ENCODE peak calls at places on chromosomes 16 and 17, in eight cellular contexts. C is GM23248, Q is upper lobe of right lung, P is left lung, M is pancreas, U is hepatocyte, N is uterus, D is IMR-90. Y is an unnamed sample.

GRCh38 chr16:3642397-3643094 is 11.9 kb upstream of the DNASE1 start:
- DNase-seq in C (no peak), Q (peak; percentile 49), P (no peak), M (peak; percentile 21), U (peak; percentile 88), N (no peak), D (no peak), Y (no peak)

GRCh38 chr16:866252-866651 is 65.7 kb upstream of the GNG13 start:
- DNase-seq in C (no peak), Q (no peak), P (no peak), M (no peak), U (no peak), N (no peak), D (no peak), Y (no peak)

GRCh38 chr17:60506312-60506711 is 19.7 kb downstream of the APPBP2 start:
- DNase-seq in C (peak; percentile 83), Q (no peak), P (no peak), M (no peak), U (peak; percentile 9), N (no peak), D (peak; percentile 95), Y (no peak)

GRCh38 chr16:35497399-35497798 is 2038.0 kb downstream of the TP53TG3F start:
- DNase-seq in C (no peak), Q (no peak), P (no peak), M (no peak), U (no peak), N (no peak), D (no peak), Y (no peak)

GRCh38 chr17:73423159-73423715 is 111.4 kb upstream of the CDC42EP4 start:
- DNase-seq in C (no peak), Q (no peak), P (no peak), M (no peak), U (no peak), N (no peak), D (no peak), Y (no peak)

GRCh38 chr17:78399028-78399692 is 20.7 kb downstream of the PGS1 start:
- DNase-seq in C (no peak), Q (no peak), P (peak; percentile 43), M (no peak), U (no peak), N (no peak), D (no peak), Y (no peak)

GRCh38 chr16:57084257-57084770 is 8.1 kb upstream of the CPNE2 start:
- DNase-seq in C (peak; percentile 78), Q (peak; percentile 84), P (peak; percentile 86), M (peak; percentile 69), U (peak; percentile 86), N (peak; percentile 69), D (peak; percentile 68), Y (peak; percentile 82)

GRCh38 chr17:8226536-8227237 is 16.3 kb upstream of the AURKB start:
- DNase-seq in C (peak; percentile 95), Q (peak; percentile 69), P (no peak), M (peak; percentile 87), U (peak; percentile 94), N (peak; percentile 82), D (peak; percentile 91), Y (no peak)

GRCh38 chr17:17993852-17994251 is 21.2 kb downstream of the DRC3 start:
- DNase-seq in C (no peak), Q (no peak), P (no peak), M (no peak), U (no peak), N (no peak), D (no peak), Y (no peak)

GRCh38 chr17:44555056-44555455 is 2.2 kb upstream of the FZD2 start:
- DNase-seq in C (no peak), Q (no peak), P (no peak), M (no peak), U (no peak), N (no peak), D (no peak), Y (no peak)

GRCh38 chr17:48139948-48140347 is 32.4 kb downstream of the SNX11 start:
- DNase-seq in C (no peak), Q (no peak), P (no peak), M (no peak), U (no peak), N (no peak), D (no peak), Y (no peak)

GRCh38 chr17:54194268-54194667 is 371.5 kb downstream of the KIF2B start:
- DNase-seq in C (no peak), Q (no peak), P (no peak), M (no peak), U (no peak), N (no peak), D (no peak), Y (no peak)

GRCh38 chr16:54040480-54040879 is 246.1 kb downstream of the IRX3 start:
- DNase-seq in C (no peak), Q (no peak), P (no peak), M (no peak), U (no peak), N (no peak), D (no peak), Y (no peak)

DNA sequence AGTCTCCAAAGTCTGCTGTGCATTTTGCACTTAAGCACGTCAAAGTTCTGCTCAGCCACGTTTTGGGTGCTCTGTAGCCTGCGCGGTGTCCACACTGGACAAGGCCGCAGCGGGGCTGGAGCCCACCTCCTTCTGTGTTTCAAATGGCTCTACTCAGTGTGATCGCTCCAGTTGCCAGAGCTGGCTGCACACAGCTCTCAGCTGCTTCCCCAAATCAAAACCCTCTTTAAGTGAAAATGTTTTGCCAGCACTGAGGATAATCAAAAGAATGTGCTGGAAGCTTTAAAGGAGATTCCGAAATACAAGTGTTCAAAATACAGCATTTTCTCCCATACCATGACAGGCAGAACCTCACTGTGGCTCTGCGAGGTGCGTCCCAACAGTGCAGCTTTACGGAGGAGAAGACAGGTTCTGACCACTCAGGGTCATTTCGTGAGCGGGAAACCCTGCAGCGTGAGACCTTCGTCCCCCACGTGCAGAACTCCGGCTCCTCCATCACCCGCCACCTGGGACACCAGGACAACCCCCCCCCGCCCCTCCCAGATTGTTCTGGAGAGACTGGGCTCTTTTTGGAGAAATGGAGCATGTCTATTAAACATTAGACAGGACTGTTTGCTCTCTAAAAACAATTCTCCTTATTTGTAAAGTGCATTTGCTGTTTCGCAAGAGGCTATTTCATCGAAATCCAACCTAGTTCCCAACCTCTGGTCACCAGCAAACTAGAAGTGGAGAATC is 16.6 kb downstream of the TBC1D16 start:
- DNase-seq in C (peak; percentile 31), Q (peak; percentile 57), P (no peak), M (no peak), U (no peak), N (no peak), D (no peak), Y (no peak)
- H3K27ac ChIP-seq in C (no peak overlapping the region), Q (no peak overlapping the region), P (no peak overlapping the region), M (peak overlapping the region; percentile 2), U (no peak overlapping the region), N (no peak overlapping the region), D (no peak overlapping the region), Y (no peak overlapping the region)

DNA sequence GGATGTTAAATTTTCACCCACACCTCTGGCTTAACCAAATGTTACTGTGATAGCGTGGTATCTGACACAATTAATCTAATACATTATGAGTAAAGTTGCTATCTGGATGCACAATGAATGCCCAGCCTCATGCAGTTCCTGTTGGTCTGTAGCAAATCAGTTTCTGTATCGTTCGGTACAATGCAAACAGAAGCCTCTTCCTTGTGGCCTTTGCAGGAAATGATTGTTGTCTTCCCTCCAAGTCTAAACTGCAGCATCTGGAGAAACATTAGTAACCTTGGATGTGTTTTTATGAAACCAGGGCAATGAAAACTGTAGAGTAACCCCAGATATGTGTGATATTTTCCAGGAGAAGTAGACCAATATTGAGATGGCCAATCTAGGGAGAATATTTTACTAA is 46.8 kb downstream of the CYB561 start:
- DNase-seq in C (peak; percentile 75), Q (no peak), P (no peak), M (no peak), U (no peak), N (no peak), D (peak; percentile 70), Y (no peak)
- H3K27ac ChIP-seq in C (peak overlapping the region; percentile 90), Q (peak overlapping the region; percentile 47), P (peak overlapping the region; percentile 60), M (no peak overlapping the region), U (no peak overlapping the region), N (peak overlapping the region; percentile 11), D (peak overlapping the region; percentile 44), Y (no peak overlapping the region)

GRCh38 chr16:49280861-49281331 is 742 bp downstream of the CBLN1 start:
- DNase-seq in C (no peak), Q (no peak), P (peak; percentile 59), M (no peak), U (no peak), N (no peak), D (no peak), Y (no peak)

GRCh38 chr16:49282690-49283375 is 1.2 kb upstream of the CBLN1 start:
- DNase-seq in C (no peak), Q (no peak), P (peak; percentile 76), M (peak; percentile 76), U (peak; percentile 38), N (no peak), D (no peak), Y (no peak)

GRCh38 chr16:49281843-49282642 is 405 bp upstream of the CBLN1 start:
- DNase-seq in C (peak; percentile 86), Q (peak; percentile 94), P (peak; percentile 90), M (peak; percentile 93), U (peak; percentile 95), N (peak; percentile 26), D (peak; percentile 16), Y (no peak)

GRCh38 chr16:49280022-49280741 is 1.5 kb downstream of the CBLN1 start:
- DNase-seq in C (peak; percentile 22), Q (no peak), P (peak; percentile 76), M (peak; percentile 43), U (peak; percentile 58), N (no peak), D (no peak), Y (no peak)

GRCh38 chr16:49281481-49281842 is at the start of gene CBLN1:
- DNase-seq in C (no peak), Q (no peak), P (no peak), M (no peak), U (no peak), N (no peak), D (no peak), Y (no peak)
- H3K27ac ChIP-seq in C (no peak within 1 kb of the TSS), Q (no peak within 1 kb of the TSS), P (no peak within 1 kb of the TSS), M (peak within 1 kb of the TSS; percentile 77), U (no peak within 1 kb of the TSS), N (no peak within 1 kb of the TSS), D (no peak within 1 kb of the TSS), Y (no peak within 1 kb of the TSS)

GRCh38 chr16:23465179-23465578 is 12.2 kb upstream of the COG7 start:
- DNase-seq in C (no peak), Q (no peak), P (no peak), M (no peak), U (no peak), N (no peak), D (no peak), Y (no peak)

GRCh38 chr16:23464196-23464595 is 11.2 kb upstream of the COG7 start:
- DNase-seq in C (no peak), Q (no peak), P (no peak), M (no peak), U (no peak), N (no peak), D (no peak), Y (no peak)

GRCh38 chr16:23466162-23466885 is 13.3 kb upstream of the COG7 start:
- DNase-seq in C (peak; percentile 87), Q (no peak), P (no peak), M (no peak), U (no peak), N (no peak), D (peak; percentile 96), Y (no peak)

DNA sequence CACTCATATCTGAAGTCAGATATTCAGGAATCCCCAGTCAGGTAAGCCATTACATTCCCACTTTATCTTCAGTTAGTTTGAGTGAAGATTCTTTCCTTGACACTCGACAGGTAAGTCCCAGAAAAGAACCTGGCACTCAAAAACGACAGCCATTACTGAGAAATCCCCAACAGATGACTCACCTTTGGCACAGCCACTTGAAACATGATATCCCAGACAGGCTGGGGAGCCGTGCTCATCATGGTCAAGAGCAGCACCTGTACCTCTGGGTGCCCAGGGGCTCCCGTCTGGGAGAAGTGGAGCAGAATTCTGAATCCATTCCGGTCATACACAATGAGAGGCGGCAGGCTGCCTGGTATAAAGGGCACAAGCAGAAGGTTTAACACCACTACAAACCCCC is 16.8 kb upstream of the COG7 start:
- DNase-seq in C (peak; percentile 70), Q (no peak), P (no peak), M (peak; percentile 53), U (no peak), N (no peak), D (peak; percentile 54), Y (no peak)
- H3K27ac ChIP-seq in C (no peak overlapping the region), Q (no peak overlapping the region), P (no peak overlapping the region), M (peak overlapping the region; percentile 49), U (no peak overlapping the region), N (no peak overlapping the region), D (no peak overlapping the region), Y (no peak overlapping the region)